ENCODE peak calls at places on chromosomes 6 and 20, in six cellular contexts. P, J, I, E, D and X are unnamed samples.
A peak's percentile ranks its signal among the peaks of the same experiment; 100 is the strongest.

GRCh38 chr20:2245637-2246036 is 50.2 kb upstream of the TGM3 start:
- DNase-seq in D (no peak), J (no peak), P (no peak), I (no peak), E (no peak), X (no peak)

GRCh38 chr6:4920914-4921410 is 82.9 kb downstream of the RPP40 start:
- DNase-seq in D (no peak), I (no peak), J (peak; percentile 52), P (no peak), E (no peak), X (no peak)

GRCh38 chr6:80544500-80545055 is 438.1 kb downstream of the BCKDHB start:
- DNase-seq in J (peak; percentile 25), P (no peak), E (no peak), I (no peak), D (no peak), X (no peak)

GRCh38 chr6:109336221-109336955 is 45.9 kb downstream of the CD164 start:
- DNase-seq in P (peak; percentile 71), E (no peak), I (peak; percentile 86), D (no peak), J (peak; percentile 56), X (peak; percentile 40)

GRCh38 chr6:84665392-84665791 is 99.0 kb downstream of the TBX18 start:
- DNase-seq in I (no peak), D (no peak), J (peak; percentile 35), P (no peak), E (no peak), X (no peak)

GRCh38 chr6:6007311-6008113 is 787 bp upstream of the NRN1 start:
- DNase-seq in D (no peak), E (no peak), J (no peak), P (no peak), I (no peak), X (no peak)

GRCh38 chr20:24965065-24965919 is 16.2 kb downstream of the CST7 start:
- DNase-seq in J (no peak), I (no peak), D (no peak), P (no peak), E (peak; percentile 57), X (no peak)

GRCh38 chr20:34301587-34302311 is 1.4 kb downstream of the AHCY start:
- DNase-seq in J (no peak), P (no peak), D (no peak), I (no peak), E (no peak), X (no peak)

GRCh38 chr6:39800388-39801032 is 8.3 kb downstream of the DAAM2 start:
- DNase-seq in P (no peak), E (no peak), D (no peak), I (no peak), J (no peak), X (no peak)

GRCh38 chr6:69729870-69730449 is 66.8 kb downstream of the LMBRD1 start:
- DNase-seq in D (no peak), P (no peak), I (no peak), E (no peak), J (peak; percentile 7), X (no peak)

DNA sequence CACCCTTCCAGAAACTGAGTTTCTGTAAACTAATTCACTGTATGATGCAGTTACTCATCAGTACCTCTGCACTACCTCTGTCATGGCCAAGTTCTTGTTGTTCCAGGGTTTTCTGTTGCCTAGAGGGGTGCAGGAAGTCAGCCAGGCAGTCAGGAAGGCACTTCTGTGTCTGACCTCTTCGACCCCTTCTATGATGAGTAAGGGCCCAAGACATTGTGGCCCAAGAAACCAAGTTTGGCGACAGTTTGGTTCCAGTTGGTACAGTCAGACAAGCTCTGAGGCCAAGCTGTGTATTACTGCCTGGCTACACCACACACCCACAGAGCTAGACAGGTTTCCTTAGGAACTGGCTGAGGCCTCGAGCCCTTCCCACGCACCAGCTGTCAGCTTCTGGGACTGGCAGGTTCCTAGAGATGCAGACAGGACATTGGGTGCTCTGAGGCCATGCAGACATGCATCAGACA is 41.2 kb downstream of the TRAF3IP2 start:
- DNase-seq in J (peak; percentile 74), P (peak; percentile 45), I (no peak), E (no peak), D (peak; percentile 76), X (no peak)
- H3K36me3 ChIP-seq in J (peaks cover 26% of the 10 kb centered on the region), P (no peaks in the 10 kb centered on the region), I (peaks cover 90% of the 10 kb centered on the region), E (no peaks in the 10 kb centered on the region), D (no peaks in the 10 kb centered on the region), X (no peaks in the 10 kb centered on the region)

GRCh38 chr6:30883743-30884520 is at the start of gene DDR1:
- DNase-seq in P (peak; percentile 91), J (peak; percentile 54), E (peak; percentile 91), I (peak; percentile 89), D (peak; percentile 84), X (peak; percentile 79)
- TF ChIP-seq POLR2A in P (peak; percentile 27), J (no peak), E (no peak), I (no peak), D (no peak), X (no peak)

DNA sequence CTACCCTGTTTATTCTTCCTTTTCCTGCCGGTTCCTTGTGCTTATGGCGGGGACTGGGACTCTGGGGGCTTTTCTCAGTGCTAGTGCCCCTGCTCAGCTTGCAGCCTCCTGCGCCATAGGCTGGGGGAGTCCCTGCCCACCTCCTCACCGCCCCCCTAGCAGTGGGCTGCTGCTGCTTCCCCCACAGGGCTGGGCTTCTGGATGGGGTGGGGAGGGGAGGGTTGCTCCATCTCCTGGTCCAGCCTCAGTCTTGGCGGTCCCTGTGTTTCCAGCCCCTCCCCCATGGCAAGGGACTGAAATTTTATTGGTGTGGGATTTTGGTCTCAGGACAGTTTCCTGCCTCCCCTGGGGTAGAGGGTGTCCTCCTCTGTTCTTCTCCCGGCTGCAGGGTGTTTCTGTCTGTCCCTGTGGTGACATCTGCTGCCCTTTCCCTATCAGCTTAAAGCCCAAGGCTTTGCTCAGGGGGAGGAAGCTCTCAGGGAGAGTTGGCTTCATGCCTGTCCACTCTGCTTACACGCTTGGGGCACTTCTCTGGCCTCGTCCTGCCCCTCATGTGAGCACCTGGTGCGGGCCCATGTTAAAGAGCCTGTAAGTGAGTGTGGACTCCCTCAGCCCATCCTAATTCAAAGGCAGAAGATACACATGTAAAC is 100.6 kb downstream of the HIVEP1 start:
- DNase-seq in P (no peak), I (no peak), J (no peak), E (no peak), D (no peak), X (peak; percentile 30)
- H3K4me1 ChIP-seq in P (no peaks in the 10 kb centered on the region), I (no peaks in the 10 kb centered on the region), J (peaks cover 4% of the 10 kb centered on the region), E (no peaks in the 10 kb centered on the region), D (no peaks in the 10 kb centered on the region), X (peaks cover 14% of the 10 kb centered on the region)

GRCh38 chr20:36507746-36508145 is 33.6 kb upstream of the MYL9 start:
- DNase-seq in I (no peak), D (no peak), E (peak; percentile 48), P (no peak), J (no peak), X (no peak)
- H3K36me3 ChIP-seq in I (peaks cover 96% of the 10 kb centered on the region), D (no peaks in the 10 kb centered on the region), E (peaks cover 27% of the 10 kb centered on the region), P (no peaks in the 10 kb centered on the region), J (peaks cover 36% of the 10 kb centered on the region), X (peaks cover 73% of the 10 kb centered on the region)

DNA sequence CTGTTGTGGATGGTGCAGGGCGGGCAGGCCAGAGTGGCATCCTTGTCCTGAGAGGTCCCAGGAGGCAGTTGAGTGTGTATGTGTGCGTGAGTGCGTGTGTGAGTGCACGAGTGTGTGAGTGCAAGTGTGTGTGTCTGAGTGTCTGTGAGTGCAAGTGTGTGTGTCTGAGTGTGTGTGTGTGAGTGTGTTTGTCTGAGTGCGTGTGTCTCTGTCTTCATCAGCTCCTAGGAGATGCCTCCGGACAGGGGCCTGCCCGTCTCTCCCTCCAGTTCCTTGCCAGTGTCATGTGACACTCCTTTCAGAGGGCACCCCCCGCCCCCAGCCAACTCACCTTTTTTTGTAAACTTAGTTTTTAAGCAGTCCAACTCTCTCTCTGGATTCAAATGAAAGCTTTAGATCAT is 12.3 kb downstream of the IGF2R start:
- DNase-seq in P (no peak), I (no peak), D (no peak), E (no peak), J (no peak), X (no peak)
- TF ChIP-seq POLR2A in P (no peak), I (no peak), D (no peak), E (no peak), J (no peak), X (no peak)

GRCh38 chr6:32181148-32181702 is 2.8 kb downstream of the AGER start:
- DNase-seq in E (no peak), I (no peak), J (no peak), P (no peak), D (no peak), X (no peak)
- H3K4me1 ChIP-seq in E (peaks cover 38% of the 10 kb centered on the region), I (peaks cover 48% of the 10 kb centered on the region), J (peaks cover 4% of the 10 kb centered on the region), P (no peaks in the 10 kb centered on the region), D (peaks cover 14% of the 10 kb centered on the region), X (peaks cover 29% of the 10 kb centered on the region)